ENCODE peak calls at places on chromosome 2, in ten cellular contexts. O, E, K, J, B, C, W, L, Y and M are unnamed samples.

GRCh38 chr2:230927711-230928341 is 2.8 kb upstream of the GPR55 start:
- DNase-seq in J (no peak), W (no peak), K (no peak), Y (no peak), L (no peak), O (no peak), B (no peak), C (no peak), E (no peak), M (no peak)

GRCh38 chr2:120314656-120315366 is 31.1 kb upstream of the INHBB start:
- DNase-seq in Y (no peak), E (no peak), J (no peak), L (no peak), K (no peak), B (no peak), O (no peak), C (no peak), W (no peak), M (no peak)

GRCh38 chr2:215898363-215898762 is 115.0 kb downstream of the MREG start:
- DNase-seq in K (no peak), E (no peak), C (no peak), B (no peak), J (no peak), W (no peak), L (no peak), Y (no peak), O (no peak), M (no peak)

GRCh38 chr2:96531872-96532505 is 4.6 kb upstream of the ARID5A start:
- DNase-seq in W (peak), O (peak), B (no peak), L (peak), Y (peak), K (peak), J (peak), E (peak), C (peak), M (no peak)

GRCh38 chr2:15677141-15677911 is 85.7 kb downstream of the DDX1 start:
- DNase-seq in B (no peak), L (no peak), J (no peak), W (no peak), K (no peak), O (no peak), Y (no peak), C (no peak), E (no peak), M (no peak)

GRCh38 chr2:234702731-234703225 is 205.9 kb upstream of the ARL4C start:
- DNase-seq in O (no peak), L (no peak), B (no peak), Y (no peak), W (no peak), K (peak), E (no peak), J (no peak), C (no peak), M (no peak)

GRCh38 chr2:39696072-39696471 is 30.4 kb downstream of the TMEM178A start:
- DNase-seq in O (no peak), C (no peak), J (peak), W (peak), L (peak), Y (no peak), B (no peak), K (no peak), E (peak), M (no peak)

GRCh38 chr2:115483631-115484030 is 1041.2 kb downstream of the DPP10 start:
- DNase-seq in E (no peak), Y (no peak), K (peak), J (no peak), L (no peak), C (no peak), W (no peak), O (no peak), B (no peak), M (no peak)

GRCh38 chr2:214960677-214961076 is 151.2 kb upstream of the BARD1 start:
- DNase-seq in L (peak), J (no peak), B (no peak), C (no peak), E (peak), O (no peak), W (no peak), K (peak), Y (no peak), M (no peak)

GRCh38 chr2:12433641-12433990 is 283.1 kb upstream of the TRIB2 start:
- DNase-seq in J (no peak), E (no peak), W (no peak), Y (peak), C (no peak), L (peak), B (no peak), O (no peak), K (peak), M (no peak)

GRCh38 chr2:670637-671036 is 6.6 kb downstream of the TMEM18 start:
- DNase-seq in J (no peak), Y (no peak), L (no peak), K (no peak), W (no peak), B (no peak), O (no peak), C (no peak), E (no peak), M (no peak)

GRCh38 chr2:157315901-157316300 is 9.7 kb downstream of the ERMN start:
- DNase-seq in W (no peak), Y (no peak), O (no peak), E (no peak), C (no peak), B (no peak), K (no peak), J (no peak), L (peak), M (peak)

GRCh38 chr2:32124660-32125059 is 41.0 kb upstream of the SLC30A6 start:
- DNase-seq in B (no peak), J (no peak), L (no peak), C (no peak), E (no peak), W (no peak), K (no peak), O (no peak), Y (no peak), M (no peak)

GRCh38 chr2:43006834-43007543 is 214.6 kb upstream of the HAAO start:
- DNase-seq in O (no peak), K (no peak), L (no peak), J (no peak), Y (no peak), B (no peak), E (no peak), C (no peak), W (no peak), M (no peak)

GRCh38 chr2:195532628-195533271 is 124.3 kb upstream of the SLC39A10 start:
- DNase-seq in B (no peak), Y (peak), W (peak), C (no peak), O (no peak), J (no peak), K (peak), L (no peak), E (peak), M (no peak)

GRCh38 chr2:140797718-140798117 is 1333.1 kb downstream of the LRP1B start:
- DNase-seq in W (no peak), L (no peak), Y (no peak), K (peak), O (no peak), J (no peak), C (no peak), B (no peak), E (no peak), M (no peak)

GRCh38 chr2:160842286-160842685 is 317.9 kb upstream of the TANK start:
- DNase-seq in B (no peak), K (no peak), E (no peak), J (no peak), O (no peak), W (no peak), Y (no peak), L (peak), C (no peak), M (no peak)

GRCh38 chr2:146143971-146144370 is 1624.1 kb upstream of the ZEB2 start:
- DNase-seq in Y (no peak), L (no peak), O (no peak), B (no peak), E (peak), C (no peak), W (peak), K (peak), J (no peak), M (no peak)

GRCh38 chr2:100821255-100821912 is 1.4 kb downstream of the NPAS2 start:
- DNase-seq in K (peak), Y (no peak), E (no peak), C (no peak), J (no peak), O (no peak), L (peak), B (no peak), W (no peak), M (no peak)

GRCh38 chr2:196697825-196698224 is 58.3 kb downstream of the CCDC150 start:
- DNase-seq in C (no peak), Y (no peak), E (no peak), K (no peak), O (no peak), L (no peak), W (no peak), B (no peak), J (no peak), M (no peak)

GRCh38 chr2:231308631-231309414 is 86.7 kb upstream of the B3GNT7 start:
- DNase-seq in W (peak), L (no peak), B (no peak), K (no peak), E (peak), Y (no peak), C (no peak), J (no peak), O (no peak), M (no peak)

GRCh38 chr2:134163336-134163735 is 90.5 kb upstream of the MGAT5 start:
- DNase-seq in O (no peak), L (no peak), C (no peak), B (no peak), W (no peak), K (no peak), Y (no peak), E (no peak), J (no peak), M (no peak)

GRCh38 chr2:108922141-108922915 is 66.7 kb downstream of the EDAR start:
- DNase-seq in Y (no peak), O (no peak), C (no peak), B (no peak), W (peak), E (peak), K (peak), L (no peak), J (no peak), M (no peak)

GRCh38 chr2:55311444-55311870 is 42.4 kb upstream of the MTIF2 start:
- DNase-seq in W (peak), L (peak), K (peak), B (no peak), Y (no peak), J (no peak), O (no peak), C (peak), E (peak), M (no peak)

GRCh38 chr2:53519925-53520629 is 247.5 kb upstream of the CHAC2 start:
- DNase-seq in J (no peak), L (no peak), Y (no peak), O (no peak), K (no peak), B (no peak), E (peak), W (peak), C (no peak), M (no peak)

GRCh38 chr2:203021986-203022385 is 7.3 kb downstream of the NBEAL1 start:
- DNase-seq in J (no peak), Y (no peak), W (peak), C (no peak), K (no peak), E (no peak), O (no peak), B (no peak), L (no peak), M (no peak)

GRCh38 chr2:104638162-104638561 is 215.8 kb upstream of the POU3F3 start:
- DNase-seq in Y (no peak), W (no peak), C (no peak), E (no peak), J (no peak), O (no peak), K (no peak), L (no peak), B (no peak), M (no peak)

GRCh38 chr2:216918088-216918680 is 58.3 kb upstream of the TNP1 start:
- DNase-seq in B (no peak), O (no peak), K (peak), E (peak), L (no peak), W (peak), Y (no peak), J (peak), C (no peak), M (no peak)

GRCh38 chr2:205427112-205427511 is 255.2 kb upstream of the NRP2 start:
- DNase-seq in C (no peak), J (no peak), K (peak), Y (no peak), O (no peak), B (no peak), W (peak), L (no peak), E (peak), M (no peak)

GRCh38 chr2:174331731-174332606 is 2.8 kb upstream of the SP9 start:
- DNase-seq in O (no peak), E (no peak), W (no peak), J (no peak), Y (no peak), B (no peak), K (no peak), C (no peak), L (peak), M (no peak)

GRCh38 chr2:74689671-74690070 is 35.6 kb downstream of the SEMA4F start:
- DNase-seq in O (no peak), C (no peak), E (no peak), W (no peak), B (no peak), Y (no peak), L (no peak), K (no peak), J (no peak), M (no peak)

GRCh38 chr2:184053326-184053725 is 545.0 kb upstream of the ZNF804A start:
- DNase-seq in J (no peak), K (peak), E (no peak), B (no peak), W (peak), Y (no peak), C (no peak), L (no peak), O (no peak), M (no peak)

GRCh38 chr2:159326569-159327255 is 40.2 kb upstream of the WDSUB1 start:
- DNase-seq in C (no peak), K (peak), J (no peak), O (no peak), L (no peak), B (no peak), E (peak), Y (no peak), W (no peak), M (no peak)

GRCh38 chr2:33014268-33014667 is 67.5 kb downstream of the LTBP1 start:
- DNase-seq in K (peak), O (no peak), W (peak), E (no peak), L (no peak), J (no peak), Y (no peak), C (no peak), B (no peak), M (no peak)

GRCh38 chr2:63023444-63023843 is 27.2 kb upstream of the OTX1 start:
- DNase-seq in W (peak), K (peak), B (no peak), J (no peak), C (no peak), E (peak), Y (peak), O (no peak), L (peak), M (no peak)

GRCh38 chr2:134232868-134233732 is 20.8 kb upstream of the MGAT5 start:
- DNase-seq in B (no peak), E (peak), L (no peak), O (no peak), J (no peak), W (peak), K (no peak), Y (no peak), C (no peak), M (no peak)

GRCh38 chr2:226984461-226985226 is 148.8 kb downstream of the RHBDD1 start:
- DNase-seq in C (no peak), J (no peak), K (no peak), W (no peak), Y (peak), L (no peak), B (no peak), O (no peak), E (no peak), M (no peak)

GRCh38 chr2:62939735-62940491 is 110.7 kb upstream of the OTX1 start:
- DNase-seq in L (no peak), C (no peak), K (peak), Y (no peak), W (peak), J (no peak), O (no peak), B (no peak), E (peak), M (no peak)

GRCh38 chr2:86072271-86072858 is 33.3 kb downstream of the POLR1A start:
- DNase-seq in Y (no peak), W (peak), E (no peak), B (peak), C (no peak), O (no peak), J (peak), K (peak), L (no peak), M (no peak)

GRCh38 chr2:218196974-218197373 is 20.0 kb upstream of the ARPC2 start:
- DNase-seq in K (no peak), B (no peak), O (no peak), W (no peak), Y (no peak), C (no peak), L (no peak), E (no peak), J (no peak), M (no peak)